ENCODE peak calls at places on chromosomes 16 and 17, in four cellular contexts. One of them, this sample, is unnamed.

GRCh38 chr17:77287432-77288068 is 146.8 kb downstream of the SEC14L1 start:
- DNase-seq in psoas muscle: peak; percentile 82
- DNase-seq in esophagus squamous epithelium: no peak
- DNase-seq in spleen: no peak
- DNase-seq in this sample: no peak

GRCh38 chr17:49624896-49625295 is 49.2 kb downstream of the NXPH3 start:
- DNase-seq in psoas muscle: no peak
- DNase-seq in esophagus squamous epithelium: no peak
- DNase-seq in spleen: no peak
- DNase-seq in this sample: no peak

GRCh38 chr17:38541281-38541680 is 64.5 kb downstream of the SRCIN1 start:
- DNase-seq in psoas muscle: no peak
- DNase-seq in esophagus squamous epithelium: no peak
- DNase-seq in spleen: no peak
- DNase-seq in this sample: no peak

GRCh38 chr17:75404223-75404738 is 1.2 kb downstream of the GRB2 start:
- DNase-seq in psoas muscle: peak; percentile 48
- DNase-seq in esophagus squamous epithelium: no peak
- DNase-seq in spleen: no peak
- DNase-seq in this sample: peak; percentile 63

GRCh38 chr16:80570106-80570478 is 29.3 kb downstream of the DYNLRB2 start:
- DNase-seq in psoas muscle: no peak
- DNase-seq in esophagus squamous epithelium: no peak
- DNase-seq in spleen: no peak
- DNase-seq in this sample: no peak

GRCh38 chr16:10668322-10669045 is 26.2 kb downstream of the TEKT5 start:
- DNase-seq in psoas muscle: no peak
- DNase-seq in esophagus squamous epithelium: no peak
- DNase-seq in spleen: no peak
- DNase-seq in this sample: no peak

GRCh38 chr17:19578545-19578944 is 44.9 kb downstream of the SLC47A1 start:
- DNase-seq in psoas muscle: no peak
- DNase-seq in esophagus squamous epithelium: no peak
- DNase-seq in spleen: no peak
- DNase-seq in this sample: no peak

GRCh38 chr17:61402978-61403845 is 3.6 kb downstream of the TBX2 start:
- DNase-seq in psoas muscle: no peak
- DNase-seq in esophagus squamous epithelium: no peak
- DNase-seq in spleen: peak; percentile 66
- DNase-seq in this sample: no peak

GRCh38 chr16:54080524-54081008 is 206.0 kb downstream of the IRX3 start:
- DNase-seq in psoas muscle: no peak
- DNase-seq in esophagus squamous epithelium: no peak
- DNase-seq in spleen: no peak
- DNase-seq in this sample: no peak

GRCh38 chr16:85863384-85863774 is 35.6 kb upstream of the IRF8 start:
- DNase-seq in psoas muscle: no peak
- DNase-seq in esophagus squamous epithelium: no peak
- DNase-seq in spleen: no peak
- DNase-seq in this sample: no peak

DNA sequence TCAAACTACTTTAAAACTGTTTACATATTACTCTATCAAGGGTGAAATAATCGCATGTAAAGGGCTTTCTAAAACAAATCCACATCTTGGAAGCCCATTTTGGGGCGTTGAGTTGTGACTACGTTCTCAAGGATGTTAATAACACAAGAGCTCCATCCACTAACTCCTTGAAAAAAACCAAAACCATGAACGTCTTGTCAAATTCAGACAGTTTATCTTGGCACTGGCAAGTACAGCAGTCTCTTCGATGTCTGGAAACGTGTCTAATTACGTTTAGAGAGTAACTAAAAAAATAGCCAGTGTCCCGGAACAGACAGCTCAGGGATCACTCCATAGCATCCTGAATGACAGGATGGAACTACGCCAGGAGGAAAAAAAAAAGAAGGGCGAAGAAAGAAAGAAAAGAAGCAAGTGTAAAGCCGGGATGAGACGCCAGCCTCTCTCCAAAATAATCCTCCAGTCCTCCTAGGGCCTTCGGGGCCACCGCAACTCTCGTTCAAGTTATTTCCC is 965 bp downstream of the MYO1D start:
- DNase-seq in psoas muscle: no peak
- DNase-seq in esophagus squamous epithelium: no peak
- DNase-seq in spleen: no peak
- DNase-seq in this sample: no peak
- H3K27ac ChIP-seq in psoas muscle: peak overlapping the region; percentile 72
- H3K27ac ChIP-seq in esophagus squamous epithelium: peak overlapping the region; percentile 92
- H3K27ac ChIP-seq in spleen: peak overlapping the region; percentile 79
- H3K27ac ChIP-seq in this sample: peak overlapping the region; percentile 66

GRCh38 chr17:65739026-65739425 is 177.6 kb upstream of the AXIN2 start:
- DNase-seq in psoas muscle: no peak
- DNase-seq in esophagus squamous epithelium: no peak
- DNase-seq in spleen: no peak
- DNase-seq in this sample: no peak

GRCh38 chr17:65745241-65745640 is 183.8 kb upstream of the AXIN2 start:
- DNase-seq in psoas muscle: no peak
- DNase-seq in esophagus squamous epithelium: no peak
- DNase-seq in spleen: no peak
- DNase-seq in this sample: no peak

GRCh38 chr17:65741690-65742089 is 180.2 kb upstream of the AXIN2 start:
- DNase-seq in psoas muscle: no peak
- DNase-seq in esophagus squamous epithelium: no peak
- DNase-seq in spleen: no peak
- DNase-seq in this sample: peak; percentile 50

GRCh38 chr17:65742433-65743312 is 181.2 kb upstream of the AXIN2 start:
- DNase-seq in psoas muscle: no peak
- DNase-seq in esophagus squamous epithelium: no peak
- DNase-seq in spleen: no peak
- DNase-seq in this sample: peak; percentile 37

GRCh38 chr17:65743313-65743665 is 181.8 kb upstream of the AXIN2 start:
- DNase-seq in psoas muscle: no peak
- DNase-seq in esophagus squamous epithelium: no peak
- DNase-seq in spleen: no peak
- DNase-seq in this sample: no peak
- H3K27ac ChIP-seq in psoas muscle: no peak overlapping the region
- H3K27ac ChIP-seq in esophagus squamous epithelium: no peak overlapping the region
- H3K27ac ChIP-seq in spleen: no peak overlapping the region
- H3K27ac ChIP-seq in this sample: no peak overlapping the region

DNA sequence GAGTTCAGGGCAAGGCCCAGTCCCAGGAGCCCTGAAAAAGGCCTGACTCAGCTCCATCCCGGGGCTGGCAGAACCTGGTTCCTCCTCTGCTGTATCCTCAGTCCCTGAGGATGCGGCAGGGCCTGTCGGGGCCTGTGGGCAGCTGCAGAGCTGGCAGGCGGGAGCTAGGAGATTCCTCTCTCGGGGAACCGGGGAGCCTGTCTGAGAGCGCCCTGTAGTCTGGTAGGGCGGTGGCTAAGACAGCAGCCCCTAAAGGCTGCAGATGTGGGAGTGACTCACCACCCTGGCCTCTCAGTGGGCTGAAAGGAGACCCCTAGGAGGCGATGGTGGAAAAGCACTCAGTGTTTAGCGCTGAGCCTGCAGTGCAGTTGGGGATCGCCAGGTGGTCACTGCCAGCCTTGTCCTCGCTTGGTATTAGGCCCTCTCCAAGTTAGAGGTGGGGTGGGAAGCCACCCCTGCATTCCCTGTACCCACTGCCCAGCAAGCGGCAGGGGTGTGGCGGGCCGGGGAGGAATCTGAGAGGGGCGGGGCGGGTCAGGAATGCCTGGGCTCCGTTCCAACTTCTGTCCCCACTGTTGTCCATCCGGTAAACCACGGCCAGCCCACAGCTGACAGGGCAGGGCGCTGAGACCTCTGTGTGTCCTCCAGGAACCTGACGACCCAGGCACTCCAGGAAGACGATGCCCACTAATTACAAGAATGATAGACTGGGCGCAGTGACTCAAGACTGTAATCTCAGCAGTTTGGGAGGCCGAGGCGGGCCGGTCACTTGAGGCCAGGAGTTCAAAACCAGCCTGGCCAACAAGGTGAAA is 29.5 kb upstream of the CDH1 start:
- DNase-seq in psoas muscle: no peak
- DNase-seq in esophagus squamous epithelium: no peak
- DNase-seq in spleen: no peak
- DNase-seq in this sample: no peak
- H3K27ac ChIP-seq in psoas muscle: no peak overlapping the region
- H3K27ac ChIP-seq in esophagus squamous epithelium: peak overlapping the region; percentile 72
- H3K27ac ChIP-seq in spleen: no peak overlapping the region
- H3K27ac ChIP-seq in this sample: no peak overlapping the region

GRCh38 chr17:56910509-56911235 is 3.2 kb downstream of the TRIM25 start:
- DNase-seq in psoas muscle: no peak
- DNase-seq in esophagus squamous epithelium: no peak
- DNase-seq in spleen: no peak
- DNase-seq in this sample: no peak
- H3K27ac ChIP-seq in psoas muscle: peak overlapping the region; percentile 88
- H3K27ac ChIP-seq in esophagus squamous epithelium: peak overlapping the region; percentile 98
- H3K27ac ChIP-seq in spleen: peak overlapping the region; percentile 94
- H3K27ac ChIP-seq in this sample: peak overlapping the region; percentile 41

DNA sequence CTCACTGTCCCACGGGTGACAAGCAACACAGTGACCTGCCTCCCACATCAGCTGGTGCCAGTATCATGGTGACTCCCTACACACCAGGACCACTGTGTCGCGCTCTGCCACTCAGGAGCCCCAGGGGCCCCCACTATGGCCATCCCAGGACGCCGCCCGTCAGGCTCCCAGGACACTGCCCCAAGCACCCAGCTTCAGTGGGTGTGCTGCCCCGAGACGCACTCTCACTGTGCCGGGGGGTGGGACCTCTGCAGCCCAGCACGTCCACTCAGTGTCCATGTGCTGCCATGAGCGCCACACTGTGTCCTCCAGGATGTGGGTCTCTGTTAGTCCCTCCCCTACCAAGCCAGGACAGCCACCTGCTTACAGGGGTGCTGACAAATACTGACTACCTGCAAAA is 120.5 kb downstream of the ZNF778 start:
- DNase-seq in psoas muscle: no peak
- DNase-seq in esophagus squamous epithelium: no peak
- DNase-seq in spleen: no peak
- DNase-seq in this sample: no peak
- H3K27ac ChIP-seq in psoas muscle: peak overlapping the region; percentile 24
- H3K27ac ChIP-seq in esophagus squamous epithelium: no peak overlapping the region
- H3K27ac ChIP-seq in spleen: no peak overlapping the region
- H3K27ac ChIP-seq in this sample: peak overlapping the region; percentile 31

DNA sequence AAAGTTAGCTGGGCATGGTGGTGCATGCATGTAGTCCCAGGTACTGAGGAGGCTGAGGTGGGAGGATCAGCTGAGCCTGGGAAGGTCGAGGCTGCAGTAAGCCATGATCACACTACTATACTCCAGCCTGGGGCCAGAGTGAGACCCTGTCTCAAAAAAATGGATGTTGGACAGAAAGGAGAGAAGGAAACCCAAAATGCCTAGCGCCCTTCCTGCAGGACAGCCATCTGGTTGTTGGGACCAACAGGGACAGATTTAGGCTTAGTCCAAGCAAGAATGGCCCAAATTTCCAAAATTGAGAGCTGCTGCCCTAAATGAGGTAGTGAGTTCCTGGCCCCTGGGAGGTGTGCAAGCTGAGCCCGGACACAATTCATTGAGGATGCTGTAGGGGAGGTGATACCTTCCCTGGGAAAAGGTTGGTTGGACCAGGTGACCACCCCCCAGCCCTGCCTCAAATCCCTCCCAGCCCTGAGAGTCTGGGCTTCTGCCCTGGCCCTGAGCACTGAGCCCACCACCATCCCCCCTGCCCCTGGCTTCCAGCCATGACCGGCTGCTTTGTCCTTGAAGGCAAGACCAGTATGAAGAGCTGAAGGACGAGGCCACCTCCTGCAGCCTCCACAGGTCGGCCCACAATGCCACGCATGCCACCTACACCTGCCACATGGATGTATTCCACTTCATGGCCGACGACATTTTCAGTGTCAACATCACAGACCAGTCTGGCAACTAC is 35.1 kb downstream of the IL21R start:
- DNase-seq in psoas muscle: no peak
- DNase-seq in esophagus squamous epithelium: no peak
- DNase-seq in spleen: peak; percentile 52
- DNase-seq in this sample: no peak
- H3K27ac ChIP-seq in psoas muscle: no peak overlapping the region
- H3K27ac ChIP-seq in esophagus squamous epithelium: no peak overlapping the region
- H3K27ac ChIP-seq in spleen: no peak overlapping the region
- H3K27ac ChIP-seq in this sample: peak overlapping the region; percentile 37

DNA sequence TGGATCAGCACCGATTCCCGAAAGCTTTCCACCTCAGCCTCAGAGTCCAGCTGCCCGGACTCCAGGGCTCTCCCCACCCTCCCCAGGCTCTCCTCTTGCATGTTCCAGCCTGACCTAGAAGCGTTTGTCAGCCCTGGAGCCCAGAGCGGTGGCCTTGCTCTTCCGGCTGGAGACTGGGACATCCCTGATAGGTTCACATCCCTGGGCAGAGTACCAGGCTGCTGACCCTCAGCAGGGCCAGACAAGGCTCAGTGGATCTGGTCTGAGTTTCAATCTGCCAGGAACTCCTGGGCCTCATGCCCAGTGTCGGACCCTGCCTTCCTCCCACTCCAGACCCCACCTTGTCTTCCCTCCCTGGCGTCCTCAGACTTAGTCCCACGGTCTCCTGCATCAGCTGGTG is 15.0 kb downstream of the CD300LG start:
- DNase-seq in psoas muscle: no peak
- DNase-seq in esophagus squamous epithelium: no peak
- DNase-seq in spleen: peak; percentile 54
- DNase-seq in this sample: no peak
- H3K27ac ChIP-seq in psoas muscle: peak overlapping the region; percentile 53
- H3K27ac ChIP-seq in esophagus squamous epithelium: peak overlapping the region; percentile 35
- H3K27ac ChIP-seq in spleen: no peak overlapping the region
- H3K27ac ChIP-seq in this sample: no peak overlapping the region

GRCh38 chr17:50934161-50934560 is 68.0 kb upstream of the TOB1 start:
- DNase-seq in psoas muscle: no peak
- DNase-seq in esophagus squamous epithelium: no peak
- DNase-seq in spleen: no peak
- DNase-seq in this sample: no peak
- H3K27ac ChIP-seq in psoas muscle: peak overlapping the region; percentile 99
- H3K27ac ChIP-seq in esophagus squamous epithelium: no peak overlapping the region
- H3K27ac ChIP-seq in spleen: no peak overlapping the region
- H3K27ac ChIP-seq in this sample: no peak overlapping the region

GRCh38 chr16:20966746-20967145 is 66.2 kb downstream of the LYRM1 start:
- DNase-seq in psoas muscle: no peak
- DNase-seq in esophagus squamous epithelium: no peak
- DNase-seq in spleen: peak; percentile 15
- DNase-seq in this sample: no peak

GRCh38 chr16:20968765-20969164 is 68.2 kb downstream of the LYRM1 start:
- DNase-seq in psoas muscle: no peak
- DNase-seq in esophagus squamous epithelium: no peak
- DNase-seq in spleen: no peak
- DNase-seq in this sample: no peak

GRCh38 chr16:20969386-20969785 is 68.8 kb downstream of the LYRM1 start:
- DNase-seq in psoas muscle: no peak
- DNase-seq in esophagus squamous epithelium: no peak
- DNase-seq in spleen: no peak
- DNase-seq in this sample: no peak

GRCh38 chr16:20976568-20976967 is 76.0 kb downstream of the LYRM1 start:
- DNase-seq in psoas muscle: no peak
- DNase-seq in esophagus squamous epithelium: no peak
- DNase-seq in spleen: no peak
- DNase-seq in this sample: no peak

GRCh38 chr16:20971420-20971819 is 70.8 kb downstream of the LYRM1 start:
- DNase-seq in psoas muscle: no peak
- DNase-seq in esophagus squamous epithelium: no peak
- DNase-seq in spleen: peak; percentile 21
- DNase-seq in this sample: no peak
- H3K27ac ChIP-seq in psoas muscle: no peak overlapping the region
- H3K27ac ChIP-seq in esophagus squamous epithelium: peak overlapping the region; percentile 66
- H3K27ac ChIP-seq in spleen: no peak overlapping the region
- H3K27ac ChIP-seq in this sample: no peak overlapping the region

This sample was measured in naive thymus-derived CD4-positive, alpha-beta T cell.